ENCODE peak calls at places on chromosomes 16 and 17, in seven cellular contexts. One of them, this sample, is unnamed.
A peak's percentile ranks its signal among the peaks of the same experiment; 100 is the strongest.

GRCh38 chr16:23967775-23968571 is 132.2 kb downstream of the PRKCB start:
- DNase-seq in Jurkat, Clone E6-1: no peak
- DNase-seq in left cardiac atrium: no peak
- DNase-seq in kidney: no peak
- DNase-seq in fibroblast of mammary gland: no peak
- DNase-seq in activated T-cell treated with anti-CD3 and anti-CD28 coated beads, Interleukin-2, amount 50 U/mL, for 48 hours: no peak
- DNase-seq in DMS153: no peak
- DNase-seq in this sample: no peak

GRCh38 chr16:66596986-66597848 is 7.3 kb upstream of the CMTM3 start:
- DNase-seq in left cardiac atrium: no peak
- DNase-seq in kidney: no peak
- DNase-seq in DMS153: no peak
- DNase-seq in activated T-cell treated with anti-CD3 and anti-CD28 coated beads, Interleukin-2, amount 50 U/mL, for 48 hours: no peak
- DNase-seq in fibroblast of mammary gland: no peak
- DNase-seq in Jurkat, Clone E6-1: no peak
- DNase-seq in this sample: no peak

GRCh38 chr17:30091771-30092170 is 24.8 kb upstream of the NSRP1 start:
- DNase-seq in kidney: no peak
- DNase-seq in DMS153: no peak
- DNase-seq in left cardiac atrium: no peak
- DNase-seq in activated T-cell treated with anti-CD3 and anti-CD28 coated beads, Interleukin-2, amount 50 U/mL, for 48 hours: no peak
- DNase-seq in fibroblast of mammary gland: peak; percentile 81
- DNase-seq in Jurkat, Clone E6-1: no peak
- DNase-seq in this sample: no peak

GRCh38 chr16:23301251-23302044 is 654 bp upstream of the SCNN1B start:
- DNase-seq in left cardiac atrium: no peak
- DNase-seq in Jurkat, Clone E6-1: no peak
- DNase-seq in activated T-cell treated with anti-CD3 and anti-CD28 coated beads, Interleukin-2, amount 50 U/mL, for 48 hours: no peak
- DNase-seq in DMS153: no peak
- DNase-seq in fibroblast of mammary gland: no peak
- DNase-seq in kidney: no peak
- DNase-seq in this sample: no peak

GRCh38 chr17:62732125-62732524 is 76.0 kb downstream of the MARCHF10 start:
- DNase-seq in fibroblast of mammary gland: no peak
- DNase-seq in kidney: no peak
- DNase-seq in Jurkat, Clone E6-1: no peak
- DNase-seq in left cardiac atrium: no peak
- DNase-seq in DMS153: no peak
- DNase-seq in activated T-cell treated with anti-CD3 and anti-CD28 coated beads, Interleukin-2, amount 50 U/mL, for 48 hours: no peak
- DNase-seq in this sample: no peak

GRCh38 chr16:57809843-57810196 is 7.5 kb upstream of the KIFC3 start:
- DNase-seq in fibroblast of mammary gland: no peak
- DNase-seq in left cardiac atrium: no peak
- DNase-seq in Jurkat, Clone E6-1: no peak
- DNase-seq in DMS153: no peak
- DNase-seq in kidney: no peak
- DNase-seq in activated T-cell treated with anti-CD3 and anti-CD28 coated beads, Interleukin-2, amount 50 U/mL, for 48 hours: no peak
- DNase-seq in this sample: no peak

GRCh38 chr17:72870437-72870985 is 222.0 kb downstream of the SLC39A11 start:
- DNase-seq in DMS153: no peak
- DNase-seq in Jurkat, Clone E6-1: no peak
- DNase-seq in activated T-cell treated with anti-CD3 and anti-CD28 coated beads, Interleukin-2, amount 50 U/mL, for 48 hours: no peak
- DNase-seq in fibroblast of mammary gland: no peak
- DNase-seq in kidney: no peak
- DNase-seq in left cardiac atrium: no peak
- DNase-seq in this sample: no peak

GRCh38 chr16:84414789-84415326 is 46.5 kb downstream of the ATP2C2 start:
- DNase-seq in activated T-cell treated with anti-CD3 and anti-CD28 coated beads, Interleukin-2, amount 50 U/mL, for 48 hours: no peak
- DNase-seq in Jurkat, Clone E6-1: no peak
- DNase-seq in fibroblast of mammary gland: no peak
- DNase-seq in left cardiac atrium: no peak
- DNase-seq in DMS153: no peak
- DNase-seq in kidney: no peak
- DNase-seq in this sample: no peak

GRCh38 chr16:72201387-72201786 is 29.4 kb upstream of the PMFBP1 start:
- DNase-seq in Jurkat, Clone E6-1: no peak
- DNase-seq in fibroblast of mammary gland: no peak
- DNase-seq in activated T-cell treated with anti-CD3 and anti-CD28 coated beads, Interleukin-2, amount 50 U/mL, for 48 hours: no peak
- DNase-seq in kidney: no peak
- DNase-seq in DMS153: peak; percentile 33
- DNase-seq in left cardiac atrium: no peak
- DNase-seq in this sample: no peak

GRCh38 chr17:45334231-45334630 is 17.4 kb upstream of the MAP3K14 start:
- DNase-seq in DMS153: peak; percentile 94
- DNase-seq in left cardiac atrium: no peak
- DNase-seq in fibroblast of mammary gland: no peak
- DNase-seq in activated T-cell treated with anti-CD3 and anti-CD28 coated beads, Interleukin-2, amount 50 U/mL, for 48 hours: peak; percentile 5
- DNase-seq in Jurkat, Clone E6-1: no peak
- DNase-seq in kidney: no peak
- DNase-seq in this sample: no peak

GRCh38 chr16:10756574-10756973 is 12.9 kb downstream of the NUBP1 start:
- DNase-seq in fibroblast of mammary gland: no peak
- DNase-seq in activated T-cell treated with anti-CD3 and anti-CD28 coated beads, Interleukin-2, amount 50 U/mL, for 48 hours: no peak
- DNase-seq in kidney: no peak
- DNase-seq in left cardiac atrium: no peak
- DNase-seq in DMS153: no peak
- DNase-seq in Jurkat, Clone E6-1: no peak
- DNase-seq in this sample: no peak

GRCh38 chr17:283911-284675 is 68.5 kb downstream of the RPH3AL start:
- DNase-seq in DMS153: no peak
- DNase-seq in activated T-cell treated with anti-CD3 and anti-CD28 coated beads, Interleukin-2, amount 50 U/mL, for 48 hours: no peak
- DNase-seq in Jurkat, Clone E6-1: no peak
- DNase-seq in kidney: peak; percentile 32
- DNase-seq in fibroblast of mammary gland: no peak
- DNase-seq in left cardiac atrium: peak; percentile 19
- DNase-seq in this sample: no peak

GRCh38 chr16:86199182-86199581 is 300.2 kb downstream of the IRF8 start:
- DNase-seq in activated T-cell treated with anti-CD3 and anti-CD28 coated beads, Interleukin-2, amount 50 U/mL, for 48 hours: no peak
- DNase-seq in DMS153: no peak
- DNase-seq in left cardiac atrium: no peak
- DNase-seq in kidney: no peak
- DNase-seq in Jurkat, Clone E6-1: no peak
- DNase-seq in fibroblast of mammary gland: no peak
- DNase-seq in this sample: no peak

GRCh38 chr17:58399974-58400373 is 17.4 kb downstream of the RNF43 start:
- DNase-seq in fibroblast of mammary gland: no peak
- DNase-seq in activated T-cell treated with anti-CD3 and anti-CD28 coated beads, Interleukin-2, amount 50 U/mL, for 48 hours: no peak
- DNase-seq in Jurkat, Clone E6-1: no peak
- DNase-seq in kidney: no peak
- DNase-seq in DMS153: no peak
- DNase-seq in left cardiac atrium: no peak
- DNase-seq in this sample: no peak

GRCh38 chr17:42315402-42316156 is 27.3 kb downstream of the STAT5A start:
- DNase-seq in left cardiac atrium: no peak
- DNase-seq in kidney: no peak
- DNase-seq in Jurkat, Clone E6-1: peak; percentile 89
- DNase-seq in activated T-cell treated with anti-CD3 and anti-CD28 coated beads, Interleukin-2, amount 50 U/mL, for 48 hours: no peak
- DNase-seq in DMS153: no peak
- DNase-seq in fibroblast of mammary gland: no peak
- DNase-seq in this sample: no peak

GRCh38 chr16:81551141-81551808 is 106.7 kb downstream of the CMIP start:
- DNase-seq in left cardiac atrium: no peak
- DNase-seq in kidney: no peak
- DNase-seq in fibroblast of mammary gland: peak; percentile 25
- DNase-seq in activated T-cell treated with anti-CD3 and anti-CD28 coated beads, Interleukin-2, amount 50 U/mL, for 48 hours: peak; percentile 43
- DNase-seq in DMS153: no peak
- DNase-seq in Jurkat, Clone E6-1: no peak
- DNase-seq in this sample: no peak

GRCh38 chr17:82388223-82388921 is 16.8 kb downstream of the UTS2R start:
- DNase-seq in activated T-cell treated with anti-CD3 and anti-CD28 coated beads, Interleukin-2, amount 50 U/mL, for 48 hours: no peak
- DNase-seq in DMS153: no peak
- DNase-seq in kidney: peak; percentile 81
- DNase-seq in fibroblast of mammary gland: peak; percentile 44
- DNase-seq in Jurkat, Clone E6-1: no peak
- DNase-seq in left cardiac atrium: no peak
- DNase-seq in this sample: peak; percentile 80

GRCh38 chr17:54727624-54728023 is 173.0 kb upstream of the TOM1L1 start:
- DNase-seq in Jurkat, Clone E6-1: no peak
- DNase-seq in left cardiac atrium: no peak
- DNase-seq in DMS153: no peak
- DNase-seq in fibroblast of mammary gland: no peak
- DNase-seq in kidney: no peak
- DNase-seq in activated T-cell treated with anti-CD3 and anti-CD28 coated beads, Interleukin-2, amount 50 U/mL, for 48 hours: no peak
- DNase-seq in this sample: no peak

GRCh38 chr16:74607967-74608356 is 1.0 kb upstream of the GLG1 start:
- DNase-seq in left cardiac atrium: no peak
- DNase-seq in DMS153: peak; percentile 6
- DNase-seq in kidney: no peak
- DNase-seq in fibroblast of mammary gland: peak; percentile 48
- DNase-seq in activated T-cell treated with anti-CD3 and anti-CD28 coated beads, Interleukin-2, amount 50 U/mL, for 48 hours: no peak
- DNase-seq in Jurkat, Clone E6-1: no peak
- DNase-seq in this sample: no peak